ENCODE peak calls at places on chromosomes 4 and X, in five cellular contexts. U is tibial nerve; S is colonic mucosa; G is PC-9; A is CD8-positive, alpha-beta T cell. O is an unnamed sample. For H3K4me1, the result is how much of the 10 kb centered on the place peaks cover.

GRCh38 chrX:133402042-133402453 is 13.2 kb downstream of the GPC4 start:
- DNase-seq in U (no peak), S (no peak), G (no peak), A (no peak), O (peak)

GRCh38 chr4:141248029-141248428 is 27.3 kb downstream of the ZNF330 start:
- DNase-seq in U (no peak), S (no peak), G (no peak), A (no peak), O (no peak)

GRCh38 chr4:55553442-55553841 is 6.7 kb upstream of the CLOCK start:
- DNase-seq in U (peak), S (no peak), G (no peak), A (no peak), O (no peak)

GRCh38 chr4:114512595-114513295 is 85.9 kb upstream of the UGT8 start:
- DNase-seq in U (no peak), S (no peak), G (peak), A (no peak), O (no peak)

GRCh38 chr4:142850478-142850877 is 4.4 kb upstream of the INPP4B start:
- DNase-seq in U (no peak), S (no peak), G (no peak), A (no peak), O (no peak)

GRCh38 chrX:103791233-103791632 is 14.6 kb downstream of the PLP1 start:
- DNase-seq in U (no peak), S (no peak), G (no peak), A (no peak), O (no peak)

GRCh38 chr4:40562681-40563080 is 67.0 kb downstream of the RBM47 start:
- DNase-seq in U (no peak), S (no peak), G (peak), A (no peak), O (no peak)

GRCh38 chrX:45322382-45322781 is 121.7 kb upstream of the DIPK2B start:
- DNase-seq in U (peak), S (peak), G (peak), A (no peak), O (no peak)

GRCh38 chr4:162791321-162791720 is 375.4 kb downstream of the NAF1 start:
- DNase-seq in U (no peak), S (no peak), G (no peak), A (no peak), O (no peak)

GRCh38 chr4:602559-602942 is 22.8 kb upstream of the PDE6B start:
- DNase-seq in U (no peak), S (peak), G (peak), A (peak), O (no peak)

GRCh38 chrX:19543951-19544359 is 28.6 kb upstream of the MAP3K15 start:
- DNase-seq in U (no peak), S (no peak), G (no peak), A (no peak), O (no peak)

GRCh38 chr4:83010111-83010521 is 507 bp downstream of the LIN54 start:
- DNase-seq in U (no peak), S (no peak), G (peak), A (no peak), O (peak)

GRCh38 chr4:18869166-18869565 is 847.6 kb upstream of the LCORL start:
- DNase-seq in U (no peak), S (no peak), G (no peak), A (no peak), O (no peak)

GRCh38 chrX:1507511-1508463 is 29.2 kb downstream of the P2RY8 start:
- DNase-seq in U (no peak), S (no peak), G (no peak), A (no peak), O (no peak)

GRCh38 chr4:167176723-167177367 is 57.4 kb downstream of the SPOCK3 start:
- DNase-seq in U (no peak), S (no peak), G (no peak), A (no peak), O (no peak)

DNA sequence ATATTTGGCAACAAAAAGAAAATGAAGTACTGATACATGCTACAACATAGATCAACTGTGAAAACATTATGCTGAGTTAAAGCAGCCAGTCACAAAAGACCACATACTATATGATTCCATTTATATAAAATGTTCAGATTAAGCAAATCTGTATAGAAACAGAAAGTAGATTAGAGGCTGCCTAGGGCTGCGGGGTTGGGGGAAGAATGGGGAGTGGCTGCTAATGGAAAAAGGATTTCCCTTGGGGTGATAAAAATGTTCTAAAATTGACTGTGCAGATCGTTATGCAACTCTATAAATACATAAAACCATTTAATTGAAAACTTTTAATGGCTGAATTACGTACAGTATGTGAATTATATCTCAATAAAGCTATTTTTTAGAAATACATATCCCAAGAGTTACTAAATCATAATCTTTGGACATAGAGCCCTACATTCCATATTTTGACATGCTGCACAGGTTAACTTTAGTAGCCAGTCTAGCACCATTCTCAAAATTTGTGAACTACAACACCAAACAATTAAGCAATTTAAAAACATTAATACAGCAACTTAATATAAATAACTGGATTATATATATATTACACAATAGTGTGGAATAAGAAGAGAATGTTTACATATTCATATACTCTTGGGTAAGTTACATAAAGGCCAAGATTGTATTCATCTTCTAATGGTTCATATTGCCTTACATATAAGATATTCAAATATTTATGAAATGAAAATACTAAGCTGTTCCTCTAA is 46.6 kb downstream of the NEK1 start:
- DNase-seq in U (no peak), S (no peak), G (no peak), A (no peak), O (no peak)
- H3K4me3 ChIP-seq in U (no peak), S (no peak), G (no peak), A (no peak), O (no peak)

GRCh38 chr4:10117424-10118354 is 1.1 kb upstream of the WDR1 start:
- DNase-seq in U (no peak), S (peak), G (no peak), A (peak), O (peak)
- H3K4me1 ChIP-seq in U (under half), S (under half), G (under half), A (half or more), O (half or more)

GRCh38 chr4:187193141-187193540 is 469.5 kb upstream of the FAT1 start:
- DNase-seq in U (no peak), S (no peak), G (no peak), A (no peak), O (no peak)
- H3K4me3 ChIP-seq in U (no peak), S (no peak), G (no peak), A (no peak), O (no peak)

GRCh38 chrX:12999422-12999821 is 24.5 kb downstream of the TMSB4X start:
- DNase-seq in U (no peak), S (no peak), G (no peak), A (no peak), O (peak)
- H3K4me1 ChIP-seq in U (under half), S (under half), G (under half), A (half or more), O (half or more)

GRCh38 chr4:17812125-17812524 is 1.3 kb downstream of the NCAPG start:
- DNase-seq in U (no peak), S (no peak), G (no peak), A (no peak), O (no peak)
- H3K4me3 ChIP-seq in U (no peak), S (no peak), G (peak), A (no peak), O (no peak)

DNA sequence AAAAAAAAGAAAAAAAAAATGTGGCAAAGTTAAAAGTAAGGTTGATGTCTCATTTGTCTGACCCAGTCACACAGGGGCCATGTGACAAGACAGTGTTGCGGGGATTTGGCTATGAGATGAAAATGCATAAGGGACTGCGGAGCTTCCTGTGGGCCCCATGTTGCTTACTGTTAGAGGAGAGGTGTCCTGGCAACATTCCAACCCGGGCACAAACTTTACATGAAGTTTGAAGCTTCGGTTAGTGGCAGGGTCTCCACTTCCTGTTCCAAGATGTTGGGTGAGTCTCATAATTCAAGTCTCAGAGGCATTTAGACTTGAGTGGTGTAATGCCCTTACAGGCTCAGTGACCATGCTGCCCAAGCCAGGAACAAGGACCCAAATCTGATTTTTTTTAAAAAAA is 111.3 kb downstream of the MAML3 start:
- DNase-seq in U (no peak), S (no peak), G (no peak), A (no peak), O (no peak)
- H3K4me1 ChIP-seq in U (under half), S (under half), G (under half), A (under half), O (under half)

GRCh38 chr4:157984285-157984911 is 188.4 kb downstream of the GASK1B start:
- DNase-seq in U (no peak), S (no peak), G (no peak), A (no peak), O (no peak)

GRCh38 chr4:157977086-157977485 is 195.7 kb downstream of the GASK1B start:
- DNase-seq in U (no peak), S (no peak), G (no peak), A (no peak), O (no peak)

GRCh38 chr4:157983300-157983699 is 189.5 kb downstream of the GASK1B start:
- DNase-seq in U (no peak), S (no peak), G (no peak), A (no peak), O (no peak)

GRCh38 chr4:157980158-157980557 is 192.7 kb downstream of the GASK1B start:
- DNase-seq in U (no peak), S (no peak), G (no peak), A (no peak), O (no peak)

GRCh38 chr4:157978680-157979361 is 194.0 kb downstream of the GASK1B start:
- DNase-seq in U (peak), S (peak), G (no peak), A (no peak), O (peak)
- H3K4me3 ChIP-seq in U (peak), S (no peak), G (no peak), A (no peak), O (no peak)

GRCh38 chrX:40097101-40097491 is 662 bp downstream of the BCOR start:
- DNase-seq in U (no peak), S (no peak), G (no peak), A (no peak), O (no peak)

GRCh38 chrX:40094900-40095587 is 2.7 kb downstream of the BCOR start:
- DNase-seq in U (no peak), S (no peak), G (no peak), A (no peak), O (no peak)

GRCh38 chrX:40097492-40098263 is at the start of gene BCOR:
- DNase-seq in U (peak), S (peak), G (no peak), A (peak), O (peak)

GRCh38 chrX:40095588-40096394 is 2.0 kb downstream of the BCOR start:
- DNase-seq in U (no peak), S (no peak), G (no peak), A (no peak), O (peak)

DNA sequence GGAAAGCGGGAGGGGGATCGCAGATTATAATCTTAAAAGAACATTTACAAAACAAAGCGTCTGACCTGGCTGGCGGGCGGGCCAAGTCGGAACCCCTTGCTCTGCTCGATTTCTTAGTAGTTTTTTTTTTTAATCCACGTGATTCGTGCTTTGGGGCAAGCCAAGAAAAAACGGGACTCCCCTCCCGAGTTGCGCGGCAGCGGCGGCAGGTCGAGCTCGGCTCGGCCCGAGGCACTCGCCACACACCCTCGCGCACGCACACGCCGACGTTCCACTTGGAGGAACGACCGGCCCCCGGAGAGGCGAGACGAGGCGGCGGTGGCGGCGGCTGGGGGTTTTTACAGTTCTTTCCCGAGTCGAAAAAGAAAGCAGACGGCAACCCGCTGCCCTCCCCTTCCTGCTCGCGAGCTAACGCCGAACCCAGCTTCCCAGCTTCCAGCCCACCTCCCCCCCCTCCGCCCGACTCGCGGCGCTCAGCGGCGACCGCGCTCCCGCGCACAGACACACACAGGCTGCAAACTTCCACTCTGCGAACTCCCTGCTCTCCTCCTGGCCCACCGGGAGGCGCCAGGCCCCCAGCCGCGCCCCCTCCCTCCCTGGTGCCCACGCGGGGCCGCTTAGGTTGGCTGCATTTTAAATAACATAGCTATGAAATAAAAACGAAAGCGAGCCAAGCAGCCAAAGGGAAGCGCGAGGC is 1.2 kb downstream of the BCOR start:
- DNase-seq in U (no peak), S (peak), G (no peak), A (peak), O (peak)
- H3K4me1 ChIP-seq in U (under half), S (under half), G (under half), A (under half), O (under half)